ENCODE peak calls at places on chromosomes 5 and 9, in seven cellular contexts. Q is GM23338, J is H9, T is IMR-90, P is mesenchymal stem cell, L is endothelial cell of umbilical vein, G is GM23248. N is an unnamed sample. For H3K4me1, the result is how much of the 10 kb centered on the place peaks cover.

GRCh38 chr5:51465165-51465564 is 81.9 kb downstream of the ISL1 start:
- DNase-seq in Q (peak), J (peak), T (no peak), P (no peak), L (no peak), G (no peak), N (no peak)

GRCh38 chr5:123554601-123555000 is 42.6 kb downstream of the CSNK1G3 start:
- DNase-seq in Q (no peak), J (no peak), T (no peak), P (no peak), L (no peak), G (no peak), N (no peak)

GRCh38 chr5:162128117-162128516 is 60.5 kb downstream of the GABRG2 start:
- DNase-seq in Q (peak), J (peak), T (no peak), P (no peak), L (no peak), G (no peak), N (no peak)

GRCh38 chr9:106717686-106718085 is 145.3 kb upstream of the ZNF462 start:
- DNase-seq in Q (peak), J (no peak), T (peak), P (peak), L (peak), G (peak), N (peak)

GRCh38 chr9:96217756-96218693 is 84.0 kb downstream of the HSD17B3 start:
- DNase-seq in Q (peak), J (peak), T (peak), P (peak), L (peak), G (peak), N (peak)

GRCh38 chr5:133967124-133967523 is 1.3 kb downstream of the C5orf15 start:
- DNase-seq in Q (no peak), J (no peak), T (no peak), P (peak), L (no peak), G (peak), N (no peak)

GRCh38 chr9:36426945-36427344 is 26.9 kb upstream of the RNF38 start:
- DNase-seq in Q (no peak), J (no peak), T (no peak), P (no peak), L (no peak), G (no peak), N (no peak)

GRCh38 chr5:116661419-116661818 is 86.8 kb upstream of the SEMA6A start:
- DNase-seq in Q (no peak), J (no peak), T (no peak), P (no peak), L (no peak), G (no peak), N (no peak)

GRCh38 chr9:133237271-133237731 is 28.3 kb upstream of the OBP2B start:
- DNase-seq in Q (no peak), J (peak), T (no peak), P (peak), L (peak), G (peak), N (peak)

GRCh38 chr9:73869261-73869660 is 627.9 kb upstream of the RORB start:
- DNase-seq in Q (no peak), J (no peak), T (no peak), P (peak), L (peak), G (peak), N (no peak)

GRCh38 chr5:137292461-137293025 is 206.6 kb downstream of the SPOCK1 start:
- DNase-seq in Q (no peak), J (no peak), T (no peak), P (no peak), L (no peak), G (no peak), N (no peak)

GRCh38 chr9:77375956-77376532 is 198.7 kb downstream of the VPS13A start:
- DNase-seq in Q (peak), J (no peak), T (peak), P (peak), L (no peak), G (peak), N (no peak)

GRCh38 chr9:134356496-134357470 is 30.5 kb downstream of the RXRA start:
- DNase-seq in Q (no peak), J (no peak), T (no peak), P (no peak), L (no peak), G (no peak), N (no peak)

GRCh38 chr5:105836263-105836662 is 1834.5 kb downstream of the EFNA5 start:
- DNase-seq in Q (no peak), J (no peak), T (peak), P (peak), L (no peak), G (peak), N (no peak)

GRCh38 chr5:108430931-108431608 is 49.2 kb upstream of the FBXL17 start:
- DNase-seq in Q (no peak), J (no peak), T (peak), P (no peak), L (no peak), G (peak), N (peak)

GRCh38 chr5:115431116-115431515 is 113.5 kb downstream of the FEM1C start:
- DNase-seq in Q (no peak), J (no peak), T (no peak), P (no peak), L (no peak), G (no peak), N (no peak)

GRCh38 chr9:21872696-21873095 is 70.3 kb downstream of the MTAP start:
- DNase-seq in Q (no peak), J (no peak), T (no peak), P (no peak), L (peak), G (no peak), N (no peak)

GRCh38 chr9:17318821-17319320 is 184.0 kb downstream of the CNTLN start:
- DNase-seq in Q (no peak), J (no peak), T (peak), P (no peak), L (no peak), G (peak), N (peak)

GRCh38 chr5:163269624-163270023 is 167.8 kb upstream of the CCNG1 start:
- DNase-seq in Q (peak), J (no peak), T (no peak), P (no peak), L (no peak), G (no peak), N (no peak)

GRCh38 chr5:43149231-43149630 is 28.5 kb downstream of the ZNF131 start:
- DNase-seq in Q (no peak), J (no peak), T (no peak), P (no peak), L (no peak), G (no peak), N (peak)

GRCh38 chr5:14869286-14870164 is 2.1 kb downstream of the ANKH start:
- DNase-seq in Q (no peak), J (no peak), T (no peak), P (no peak), L (no peak), G (peak), N (peak)

GRCh38 chr5:15823413-15823812 is 323.4 kb downstream of the FBXL7 start:
- DNase-seq in Q (no peak), J (no peak), T (peak), P (no peak), L (no peak), G (peak), N (peak)

GRCh38 chr5:91219141-91219802 is 163.8 kb downstream of the ARRDC3 start:
- DNase-seq in Q (peak), J (no peak), T (peak), P (peak), L (no peak), G (peak), N (peak)

GRCh38 chr9:121271368-121272351 is 3.7 kb downstream of the GSN start:
- DNase-seq in Q (no peak), J (no peak), T (peak), P (peak), L (no peak), G (peak), N (peak)

GRCh38 chr5:157252741-157253465 is 13.0 kb upstream of the CYFIP2 start:
- DNase-seq in Q (no peak), J (no peak), T (peak), P (peak), L (no peak), G (peak), N (no peak)

GRCh38 chr5:93090698-93091097 is 490.3 kb downstream of the NR2F1-AS1 start:
- DNase-seq in Q (no peak), J (no peak), T (no peak), P (no peak), L (no peak), G (no peak), N (no peak)

GRCh38 chr5:176774216-176775171 is 35.9 kb upstream of the UNC5A start:
- DNase-seq in Q (peak), J (peak), T (no peak), P (no peak), L (no peak), G (no peak), N (peak)

GRCh38 chr9:76321185-76321828 is 72.9 kb downstream of the RFK start:
- DNase-seq in Q (no peak), J (no peak), T (peak), P (peak), L (peak), G (peak), N (peak)

GRCh38 chr5:146076455-146076854 is 28.9 kb downstream of the PLAC8L1 start:
- DNase-seq in Q (peak), J (peak), T (no peak), P (no peak), L (no peak), G (no peak), N (no peak)

GRCh38 chr5:69265931-69266330 is 31.2 kb downstream of the CDK7 start:
- DNase-seq in Q (peak), J (peak), T (no peak), P (no peak), L (no peak), G (peak), N (no peak)

GRCh38 chr5:34503379-34504346 is 152.5 kb upstream of the RAI14 start:
- DNase-seq in Q (no peak), J (no peak), T (no peak), P (no peak), L (no peak), G (no peak), N (no peak)

GRCh38 chr5:143140492-143141231 is 262.8 kb downstream of the NR3C1 start:
- DNase-seq in Q (no peak), J (no peak), T (no peak), P (no peak), L (no peak), G (no peak), N (no peak)

GRCh38 chr5:76849767-76850291 is at the start of gene S100Z:
- DNase-seq in Q (no peak), J (no peak), T (no peak), P (no peak), L (no peak), G (no peak), N (no peak)

GRCh38 chr5:176590035-176590729 is 19.8 kb downstream of the GPRIN1 start:
- DNase-seq in Q (no peak), J (no peak), T (no peak), P (no peak), L (no peak), G (no peak), N (no peak)

GRCh38 chr5:180455872-180456271 is 38.3 kb upstream of the CNOT6 start:
- DNase-seq in Q (no peak), J (no peak), T (no peak), P (no peak), L (no peak), G (no peak), N (no peak)

GRCh38 chr5:133945561-133945960 is 22.9 kb downstream of the C5orf15 start:
- DNase-seq in Q (no peak), J (no peak), T (peak), P (no peak), L (no peak), G (no peak), N (no peak)

GRCh38 chr5:138725153-138725884 is 27.9 kb upstream of the CTNNA1 start:
- DNase-seq in Q (peak), J (peak), T (peak), P (peak), L (peak), G (peak), N (no peak)

GRCh38 chr9:126836216-126836615 is 24.2 kb upstream of the ZBTB34 start:
- DNase-seq in Q (no peak), J (no peak), T (no peak), P (no peak), L (no peak), G (no peak), N (no peak)

GRCh38 chr9:126832440-126832839 is 27.6 kb downstream of the ZBTB43 start:
- DNase-seq in Q (no peak), J (no peak), T (no peak), P (no peak), L (no peak), G (no peak), N (no peak)

GRCh38 chr9:126833710-126834345 is 26.6 kb upstream of the ZBTB34 start:
- DNase-seq in Q (no peak), J (no peak), T (no peak), P (no peak), L (no peak), G (no peak), N (no peak)

GRCh38 chr9:126833020-126833419 is 27.4 kb upstream of the ZBTB34 start:
- DNase-seq in Q (no peak), J (no peak), T (no peak), P (no peak), L (no peak), G (no peak), N (no peak)

DNA sequence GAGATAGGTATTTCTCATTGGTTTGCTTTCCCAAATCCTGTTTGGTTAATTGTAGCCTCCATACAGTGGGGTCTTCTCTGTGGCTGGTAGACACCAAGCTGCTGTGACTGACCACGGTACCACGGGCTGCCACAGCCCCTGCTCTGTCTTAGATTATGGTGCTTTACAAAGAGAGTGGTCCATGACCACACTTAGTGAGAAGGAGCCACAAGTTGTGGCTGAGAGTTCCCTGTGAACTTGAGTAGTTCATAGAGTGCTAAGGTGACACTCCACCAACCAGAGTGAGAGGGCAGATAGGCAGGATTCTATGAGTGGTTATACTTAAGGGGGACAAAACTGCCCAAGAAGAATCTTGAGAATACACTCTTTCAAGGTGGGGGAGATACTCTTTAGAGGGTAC is 25.8 kb upstream of the ZBTB34 start:
- DNase-seq in Q (no peak), J (no peak), T (no peak), P (no peak), L (no peak), G (no peak), N (no peak)
- H2AFZ ChIP-seq in Q (no peak), J (no peak), T (no peak), P (no peak), L (no peak), G (no peak), N (no peak)

DNA sequence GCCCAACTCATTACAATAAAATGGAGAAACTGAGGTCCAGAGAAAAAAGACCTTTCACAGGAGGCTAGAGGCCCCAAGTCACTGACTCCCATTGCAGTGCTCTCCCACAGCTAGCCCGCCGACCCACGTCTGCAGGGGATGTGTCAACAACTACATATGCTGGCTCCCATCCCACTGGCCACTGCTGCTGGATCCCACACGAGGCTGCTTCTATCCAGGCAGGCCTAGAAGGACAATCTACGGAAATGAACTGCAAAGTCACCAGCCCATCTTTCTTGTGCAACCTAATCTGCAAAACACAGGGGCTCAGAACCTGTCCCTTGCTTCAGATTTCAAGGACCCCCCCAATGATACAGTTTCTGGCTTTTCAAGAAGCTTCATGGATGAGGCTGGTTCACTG is 24.0 kb downstream of the RAPGEF1 start:
- DNase-seq in Q (no peak), J (no peak), T (no peak), P (no peak), L (peak), G (peak), N (no peak)
- H3K4me1 ChIP-seq in Q (under half), J (under half), T (under half), P (under half), L (under half), G (under half), N (under half)

DNA sequence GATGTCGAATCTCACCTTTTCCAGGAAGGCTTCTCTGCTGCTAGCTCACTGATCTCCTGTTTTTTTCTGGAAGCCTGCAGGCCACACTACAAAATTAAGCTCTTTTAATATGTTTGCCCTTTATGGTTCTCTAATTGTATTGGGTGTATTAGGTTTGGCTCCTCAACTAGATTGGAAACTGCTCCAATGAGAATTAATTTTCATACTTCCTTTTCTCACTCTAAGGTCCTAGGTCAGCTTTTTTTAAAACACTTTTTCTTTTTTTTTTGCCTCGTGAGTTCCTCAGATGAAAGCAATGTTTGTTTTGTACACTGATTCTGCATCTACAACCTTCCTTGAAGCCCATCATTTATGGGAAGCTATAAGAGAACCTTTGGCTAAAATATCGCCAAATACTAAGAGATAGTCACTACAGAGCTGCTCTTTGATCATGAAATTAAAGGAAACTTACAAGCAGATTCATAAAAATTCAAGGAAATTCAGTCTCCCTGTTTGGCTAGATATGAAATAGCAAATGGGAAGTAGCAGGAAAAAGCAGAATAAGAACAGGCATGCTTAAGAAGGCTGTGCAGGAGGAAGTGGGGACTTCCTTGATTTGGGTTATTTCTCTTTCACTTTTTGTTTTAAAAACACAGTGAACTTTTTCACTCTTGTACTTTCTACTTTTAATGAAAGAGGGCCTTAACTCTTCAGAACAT is 55.2 kb upstream of the FYB1 start:
- DNase-seq in Q (no peak), J (no peak), T (no peak), P (no peak), L (peak), G (no peak), N (no peak)
- H2AFZ ChIP-seq in Q (no peak), J (no peak), T (no peak), P (no peak), L (peak), G (peak), N (peak)

DNA sequence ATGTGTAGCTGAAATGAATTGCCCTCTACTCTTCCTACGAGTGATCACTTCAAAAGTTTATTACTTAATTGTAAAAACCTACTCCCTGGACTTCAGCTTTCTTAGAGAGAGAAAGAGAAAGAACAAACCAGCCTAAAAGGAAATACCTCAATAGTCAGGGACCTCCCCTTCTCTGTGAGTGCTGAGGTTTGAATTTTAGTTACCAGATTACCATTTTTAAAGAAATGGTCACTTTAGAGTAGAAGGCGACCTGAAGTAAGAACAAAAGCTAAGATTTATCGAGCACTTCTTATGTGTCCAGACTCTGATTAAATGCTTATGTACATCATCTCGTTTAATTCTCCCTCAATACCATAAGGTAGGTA is 11.3 kb downstream of the RAPGEF1 start:
- DNase-seq in Q (no peak), J (no peak), T (no peak), P (no peak), L (peak), G (no peak), N (no peak)
- H3K4me1 ChIP-seq in Q (under half), J (under half), T (under half), P (under half), L (half or more), G (under half), N (under half)

DNA sequence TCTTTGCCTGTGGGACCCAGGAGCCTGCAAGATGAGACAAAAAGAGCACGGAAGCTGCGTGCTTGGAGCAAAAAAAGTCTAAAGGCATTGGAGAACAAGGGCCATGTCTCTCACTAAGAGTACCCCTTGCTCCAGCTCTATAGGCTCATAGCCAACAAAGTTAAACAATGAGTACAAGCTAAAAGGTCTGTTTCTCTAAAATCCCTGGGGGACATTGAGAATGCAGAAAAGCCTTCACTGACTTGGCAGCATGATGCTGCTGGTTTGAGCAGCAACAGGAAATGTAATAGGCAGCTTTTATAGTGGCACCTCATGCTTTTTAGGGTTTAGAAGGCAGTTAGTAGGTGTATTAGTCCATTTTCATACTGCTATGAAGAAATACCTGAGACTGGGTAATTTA is 287.5 kb downstream of the SMARCA2 start:
- DNase-seq in Q (no peak), J (no peak), T (no peak), P (no peak), L (no peak), G (no peak), N (no peak)
- H2AFZ ChIP-seq in Q (peak), J (no peak), T (no peak), P (no peak), L (no peak), G (no peak), N (no peak)

GRCh38 chr5:132099073-132099748 is 25.6 kb downstream of the CSF2 start:
- DNase-seq in Q (no peak), J (no peak), T (no peak), P (no peak), L (no peak), G (peak), N (peak)
- H3K4me1 ChIP-seq in Q (under half), J (under half), T (under half), P (under half), L (under half), G (half or more), N (half or more)

GRCh38 chr9:87086111-87086510 is 138.8 kb upstream of the GAS1 start:
- DNase-seq in Q (peak), J (no peak), T (no peak), P (no peak), L (no peak), G (no peak), N (peak)

GRCh38 chr9:87085073-87085472 is 137.8 kb upstream of the GAS1 start:
- DNase-seq in Q (no peak), J (no peak), T (no peak), P (no peak), L (no peak), G (no peak), N (no peak)

GRCh38 chr9:87085521-87085920 is 138.2 kb upstream of the GAS1 start:
- DNase-seq in Q (no peak), J (no peak), T (no peak), P (no peak), L (no peak), G (no peak), N (no peak)

GRCh38 chr9:87083986-87084385 is 136.7 kb upstream of the GAS1 start:
- DNase-seq in Q (no peak), J (no peak), T (no peak), P (no peak), L (no peak), G (no peak), N (peak)

GRCh38 chr9:87084407-87084806 is 137.1 kb upstream of the GAS1 start:
- DNase-seq in Q (no peak), J (no peak), T (no peak), P (no peak), L (no peak), G (no peak), N (no peak)
- H2AFZ ChIP-seq in Q (no peak), J (no peak), T (no peak), P (no peak), L (no peak), G (no peak), N (no peak)

GRCh38 chr9:109335121-109335520 is 14.3 kb upstream of the EPB41L4B start:
- DNase-seq in Q (no peak), J (no peak), T (no peak), P (no peak), L (no peak), G (no peak), N (no peak)
- H3K4me1 ChIP-seq in Q (under half), J (under half), T (under half), P (under half), L (under half), G (under half), N (under half)

GRCh38 chr5:95410269-95410668 is 19.1 kb downstream of the FAM81B start:
- DNase-seq in Q (no peak), J (no peak), T (no peak), P (no peak), L (no peak), G (no peak), N (no peak)
- H2AFZ ChIP-seq in Q (peak), J (no peak), T (no peak), P (no peak), L (no peak), G (no peak), N (no peak)

N was measured in osteoblast.